ENCODE peak calls at places on chromosome X, in five cellular contexts. I is GM23248, P is MM.1S, X is GM23338, G is neural progenitor cell. D is an unnamed sample.

GRCh38 chrX:151359931-151360871 is 36.8 kb upstream of the VMA21 start:
- DNase-seq in I (peak; percentile 44), P (peak; percentile 39), X (peak; percentile 58), G (peak; percentile 64), D (peak; percentile 35)

GRCh38 chrX:3026074-3026588 is 15.1 kb upstream of the ARSF start:
- DNase-seq in I (no peak), P (no peak), X (no peak), G (no peak), D (peak; percentile 72)

GRCh38 chrX:19704117-19704516 is 183.3 kb downstream of the SH3KBP1 start:
- DNase-seq in I (no peak), P (no peak), X (no peak), G (no peak), D (no peak)

GRCh38 chrX:133229361-133229760 is 11.2 kb upstream of the TFDP3 start:
- DNase-seq in I (no peak), P (no peak), X (no peak), G (no peak), D (peak; percentile 93)

GRCh38 chrX:77785400-77785745 is 643 bp downstream of the ATRX start:
- DNase-seq in I (peak; percentile 45), P (no peak), X (peak; percentile 35), G (peak; percentile 52), D (peak; percentile 30)

GRCh38 chrX:56763556-56764152 is 34.6 kb downstream of the NBDY start:
- DNase-seq in I (no peak), P (peak; percentile 95), X (peak; percentile 3), G (peak; percentile 67), D (no peak)

GRCh38 chrX:80765226-80765625 is 44.5 kb downstream of the BRWD3 start:
- DNase-seq in I (peak; percentile 64), P (no peak), X (peak; percentile 5), G (no peak), D (peak; percentile 83)

GRCh38 chrX:103396660-103397059 is 20.3 kb downstream of the BEX3 start:
- DNase-seq in I (no peak), P (no peak), X (no peak), G (no peak), D (no peak)

GRCh38 chrX:44092778-44093177 is 119.6 kb upstream of the NDP start:
- DNase-seq in I (no peak), P (no peak), X (no peak), G (no peak), D (no peak)

GRCh38 chrX:42751573-42751972 is 26.4 kb downstream of the PPP1R2C start:
- DNase-seq in I (peak; percentile 45), P (no peak), X (no peak), G (no peak), D (no peak)

GRCh38 chrX:129318375-129318774 is 204.9 kb downstream of the SMARCA1 start:
- DNase-seq in I (peak; percentile 34), P (peak; percentile 84), X (peak; percentile 31), G (no peak), D (peak; percentile 37)

GRCh38 chrX:39905946-39906345 is 191.8 kb downstream of the BCOR start:
- DNase-seq in I (no peak), P (no peak), X (no peak), G (no peak), D (no peak)

GRCh38 chrX:39910651-39911050 is 187.1 kb downstream of the BCOR start:
- DNase-seq in I (no peak), P (no peak), X (no peak), G (no peak), D (no peak)

GRCh38 chrX:39905475-39905889 is 192.3 kb downstream of the BCOR start:
- DNase-seq in I (no peak), P (no peak), X (no peak), G (no peak), D (peak; percentile 8)

GRCh38 chrX:39909996-39910395 is 187.8 kb downstream of the BCOR start:
- DNase-seq in I (no peak), P (no peak), X (no peak), G (no peak), D (no peak)

GRCh38 chrX:39907964-39908616 is 189.7 kb downstream of the BCOR start:
- DNase-seq in I (peak; percentile 94), P (no peak), X (no peak), G (no peak), D (peak; percentile 94)
- TF ChIP-seq EZH2phosphoT487 in I (no peak), P (no peak), X (no peak), G (no peak), D (no peak)

GRCh38 chrX:40154229-40154852 is 56.6 kb upstream of the BCOR start:
- DNase-seq in I (peak; percentile 70), P (no peak), X (peak; percentile 65), G (peak; percentile 85), D (peak; percentile 40)

GRCh38 chrX:40152173-40152705 is 54.5 kb upstream of the BCOR start:
- DNase-seq in I (peak; percentile 67), P (no peak), X (peak; percentile 58), G (peak; percentile 65), D (peak; percentile 35)

GRCh38 chrX:40153335-40154221 is 55.8 kb upstream of the BCOR start:
- DNase-seq in I (peak; percentile 49), P (peak; percentile 59), X (peak; percentile 39), G (peak; percentile 70), D (peak; percentile 36)

GRCh38 chrX:40151211-40152172 is 53.7 kb upstream of the BCOR start:
- DNase-seq in I (no peak), P (no peak), X (peak; percentile 28), G (peak; percentile 72), D (peak; percentile 55)

GRCh38 chrX:40152706-40153334 is 55.1 kb upstream of the BCOR start:
- DNase-seq in I (peak; percentile 62), P (no peak), X (peak; percentile 33), G (peak; percentile 62), D (peak; percentile 50)
- H3K4me2 ChIP-seq in I (peak overlapping the region; percentile 89), P (peak overlapping the region; percentile 74), X (peak overlapping the region; percentile 82), G (peak overlapping the region; percentile 91), D (peak overlapping the region; percentile 99)

DNA sequence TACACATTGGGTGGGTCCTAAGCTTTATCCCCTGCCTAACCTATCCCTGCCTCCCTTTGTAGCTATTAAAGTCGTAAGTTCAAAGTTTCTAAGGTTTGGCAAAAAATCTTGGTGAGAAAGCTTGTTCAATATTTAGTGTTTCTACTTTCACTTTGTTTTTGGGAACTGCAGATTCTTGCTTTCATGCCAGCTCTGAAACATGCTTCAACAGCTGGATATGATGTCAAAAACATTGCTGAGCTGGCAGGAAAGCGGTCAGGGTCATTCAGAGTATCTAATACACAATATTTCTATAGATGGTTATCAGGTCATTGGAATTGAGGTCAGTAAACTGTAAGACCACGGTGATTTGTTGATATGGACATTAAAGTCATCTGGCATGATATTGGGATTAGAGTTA is 19.7 kb downstream of the CENPI start:
- DNase-seq in I (peak; percentile 7), P (no peak), X (no peak), G (no peak), D (no peak)
- TF ChIP-seq EZH2phosphoT487 in I (no peak), P (no peak), X (no peak), G (no peak), D (no peak)

DNA sequence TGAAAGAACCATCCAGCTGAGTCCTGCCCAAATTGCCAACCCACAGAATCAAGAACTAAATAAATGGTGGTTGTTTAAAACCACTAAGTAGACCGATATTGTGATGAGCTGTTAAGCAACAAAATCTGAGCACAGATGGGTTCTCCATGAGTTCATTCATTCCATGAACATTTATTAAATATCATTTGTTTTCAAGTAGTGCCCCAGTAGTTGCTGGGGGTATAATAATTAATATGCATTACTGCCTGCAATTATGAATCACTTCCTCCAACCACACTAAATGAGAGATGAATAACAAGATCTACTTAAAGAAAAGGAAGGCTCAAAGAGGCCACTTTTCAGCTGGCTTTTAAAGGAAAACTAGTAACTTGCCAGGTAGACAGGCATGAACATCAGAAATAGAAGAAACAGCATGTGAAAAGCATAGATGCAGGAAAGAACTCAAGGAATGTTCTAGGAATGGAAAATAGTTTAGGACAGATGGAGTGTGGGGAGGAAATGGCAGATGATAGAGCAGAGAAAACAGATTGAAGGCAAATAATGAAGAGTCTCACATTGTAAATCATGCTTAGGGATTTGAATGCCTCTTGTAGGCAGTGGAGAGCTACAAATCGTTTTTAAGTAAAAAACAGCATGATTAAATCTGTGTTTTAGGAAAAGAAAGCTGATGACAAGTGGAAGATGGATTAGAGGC is 641.7 kb upstream of the DIPK2B start:
- DNase-seq in I (no peak), P (no peak), X (no peak), G (no peak), D (no peak)
- H3K4me2 ChIP-seq in I (no peak overlapping the region), P (no peak overlapping the region), X (no peak overlapping the region), G (no peak overlapping the region), D (peak overlapping the region; percentile 59)

GRCh38 chrX:106728337-106728736 is 1.8 kb downstream of the RNF128 start:
- DNase-seq in I (no peak), P (no peak), X (no peak), G (no peak), D (no peak)
- TF ChIP-seq EZH2phosphoT487 in I (no peak), P (no peak), X (no peak), G (no peak), D (no peak)

DNA sequence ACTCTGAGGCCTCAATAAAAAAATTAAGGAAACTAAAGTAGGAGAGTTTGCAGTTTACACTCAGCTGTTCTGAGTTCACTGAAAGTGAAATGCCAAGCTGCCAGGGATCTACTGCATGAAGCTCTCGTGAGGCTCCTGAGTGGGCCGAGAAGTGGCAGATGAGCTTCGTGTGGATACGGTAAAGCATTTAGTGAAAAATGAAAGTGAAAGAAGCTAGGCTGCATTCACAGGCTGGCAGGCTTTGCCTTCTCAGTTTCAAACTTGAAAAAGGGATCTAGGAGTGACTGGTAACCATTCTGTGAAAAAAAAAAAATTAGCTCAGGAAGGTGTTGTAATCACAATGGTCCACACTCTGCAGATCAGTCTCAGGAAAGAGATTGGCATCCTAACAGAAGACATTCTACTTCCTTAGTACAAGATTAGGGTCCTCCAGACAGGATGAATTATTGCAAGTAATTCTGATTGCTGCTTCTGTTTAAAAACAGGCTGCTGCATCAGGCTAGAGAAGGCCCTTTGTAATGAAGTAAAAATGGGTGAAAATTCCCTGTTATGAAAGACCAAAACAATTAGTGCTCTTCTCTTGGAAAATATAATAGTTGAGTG is 679.9 kb downstream of the RPA4 start:
- DNase-seq in I (peak; percentile 78), P (peak; percentile 92), X (no peak), G (no peak), D (peak; percentile 11)
- H3K4me2 ChIP-seq in I (peak overlapping the region; percentile 91), P (peak overlapping the region; percentile 66), X (no peak overlapping the region), G (no peak overlapping the region), D (peak overlapping the region; percentile 79)

GRCh38 chrX:120302434-120302833 is 8.8 kb downstream of the TMEM255A start:
- DNase-seq in I (no peak), P (peak; percentile 97), X (peak; percentile 34), G (peak; percentile 4), D (no peak)
- TF ChIP-seq EZH2phosphoT487 in I (no peak), P (no peak), X (no peak), G (no peak), D (no peak)

GRCh38 chrX:9207142-9207541 is 173.2 kb upstream of the FAM9B start:
- DNase-seq in I (no peak), P (no peak), X (peak; percentile 13), G (no peak), D (no peak)
- H3K4me2 ChIP-seq in I (no peak overlapping the region), P (no peak overlapping the region), X (no peak overlapping the region), G (no peak overlapping the region), D (no peak overlapping the region)

DNA sequence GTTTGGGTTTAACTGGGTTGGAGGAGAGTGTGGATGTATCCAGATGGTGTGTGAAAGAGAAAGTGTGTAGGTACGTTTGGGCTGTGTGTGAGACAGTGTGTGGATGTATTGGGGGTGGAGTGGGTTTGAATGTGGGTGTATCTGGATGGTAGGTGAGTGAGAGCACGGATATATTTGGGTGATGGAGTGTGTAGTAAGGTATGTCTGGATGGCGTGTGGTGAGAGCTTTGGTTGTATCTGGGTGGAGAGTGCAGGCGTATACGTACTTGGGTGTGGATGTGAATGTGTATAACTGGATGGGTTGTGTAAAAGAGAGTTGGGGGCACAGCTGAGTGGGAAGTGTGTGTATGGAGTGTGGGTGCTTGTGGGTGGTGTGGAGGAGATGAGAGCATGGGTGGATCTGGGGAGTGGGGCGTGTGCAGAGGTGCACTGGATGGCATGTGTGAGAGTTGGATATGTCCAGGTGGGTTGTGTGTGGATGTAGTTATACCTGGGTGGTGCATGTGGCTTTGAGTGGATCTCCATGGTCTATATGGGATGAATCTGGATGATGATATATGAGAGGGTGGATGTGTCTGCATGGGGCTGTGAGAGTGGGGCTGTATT is 6.8 kb downstream of the GPR173 start:
- DNase-seq in I (no peak), P (no peak), X (no peak), G (no peak), D (no peak)
- TF ChIP-seq EZH2phosphoT487 in I (no peak), P (no peak), X (no peak), G (no peak), D (no peak)